ENCODE peak calls at places on chromosome 12, in six cellular contexts. L, I, U, X, O and Z are unnamed samples.
A peak's percentile ranks its signal among the peaks of the same experiment; 100 is the strongest.

GRCh38 chr12:121992059-121992879 is 29.4 kb upstream of the BCL7A start:
- DNase-seq in L (no peak), I (peak; percentile 95), U (no peak), X (no peak), O (peak; percentile 92), Z (peak; percentile 51)

GRCh38 chr12:85835417-85835809 is 796 bp downstream of the RASSF9 start:
- DNase-seq in L (no peak), I (peak; percentile 50), U (no peak), X (no peak), O (no peak), Z (no peak)

GRCh38 chr12:127592278-127592677 is 674.7 kb upstream of the TMEM132C start:
- DNase-seq in L (no peak), I (no peak), U (no peak), X (no peak), O (no peak), Z (no peak)

GRCh38 chr12:124565071-124565491 is 2.3 kb downstream of the NCOR2 start:
- DNase-seq in L (no peak), I (no peak), U (no peak), X (peak; percentile 49), O (no peak), Z (no peak)

GRCh38 chr12:23767834-23768233 is 181.6 kb downstream of the SOX5 start:
- DNase-seq in L (no peak), I (no peak), U (no peak), X (no peak), O (no peak), Z (no peak)

GRCh38 chr12:111035578-111036301 is 115.4 kb upstream of the MYL2 start:
- DNase-seq in L (no peak), I (no peak), U (no peak), X (no peak), O (no peak), Z (no peak)

GRCh38 chr12:124616394-124617343 is 49.3 kb upstream of the NCOR2 start:
- DNase-seq in L (no peak), I (no peak), U (no peak), X (no peak), O (no peak), Z (no peak)

GRCh38 chr12:65188179-65188709 is 18.9 kb downstream of the LEMD3 start:
- DNase-seq in L (no peak), I (no peak), U (peak; percentile 13), X (no peak), O (no peak), Z (no peak)

GRCh38 chr12:105554223-105554678 is 223.8 kb downstream of the C12orf75 start:
- DNase-seq in L (no peak), I (no peak), U (no peak), X (no peak), O (no peak), Z (no peak)

GRCh38 chr12:110382683-110383082 is 20.8 kb downstream of the ANAPC7 start:
- DNase-seq in L (no peak), I (no peak), U (no peak), X (no peak), O (no peak), Z (no peak)

GRCh38 chr12:58918475-58918874 is 1.8 kb downstream of the LRIG3 start:
- DNase-seq in L (no peak), I (no peak), U (no peak), X (no peak), O (no peak), Z (no peak)

GRCh38 chr12:58919271-58920101 is 818 bp downstream of the LRIG3 start:
- DNase-seq in L (peak; percentile 71), I (peak; percentile 40), U (no peak), X (peak; percentile 42), O (no peak), Z (no peak)

GRCh38 chr12:58920956-58921861 is 905 bp upstream of the LRIG3 start:
- DNase-seq in L (no peak), I (no peak), U (no peak), X (no peak), O (no peak), Z (no peak)

GRCh38 chr12:58917699-58918334 is 2.5 kb downstream of the LRIG3 start:
- DNase-seq in L (no peak), I (no peak), U (no peak), X (no peak), O (no peak), Z (no peak)

GRCh38 chr12:58920102-58920955 is at the start of gene LRIG3:
- DNase-seq in L (peak; percentile 96), I (peak; percentile 94), U (no peak), X (peak; percentile 89), O (peak; percentile 76), Z (no peak)
- TF ChIP-seq CTCF in L (no peak), I (no peak), U (no peak), X (no peak), O (no peak), Z (no peak)

DNA sequence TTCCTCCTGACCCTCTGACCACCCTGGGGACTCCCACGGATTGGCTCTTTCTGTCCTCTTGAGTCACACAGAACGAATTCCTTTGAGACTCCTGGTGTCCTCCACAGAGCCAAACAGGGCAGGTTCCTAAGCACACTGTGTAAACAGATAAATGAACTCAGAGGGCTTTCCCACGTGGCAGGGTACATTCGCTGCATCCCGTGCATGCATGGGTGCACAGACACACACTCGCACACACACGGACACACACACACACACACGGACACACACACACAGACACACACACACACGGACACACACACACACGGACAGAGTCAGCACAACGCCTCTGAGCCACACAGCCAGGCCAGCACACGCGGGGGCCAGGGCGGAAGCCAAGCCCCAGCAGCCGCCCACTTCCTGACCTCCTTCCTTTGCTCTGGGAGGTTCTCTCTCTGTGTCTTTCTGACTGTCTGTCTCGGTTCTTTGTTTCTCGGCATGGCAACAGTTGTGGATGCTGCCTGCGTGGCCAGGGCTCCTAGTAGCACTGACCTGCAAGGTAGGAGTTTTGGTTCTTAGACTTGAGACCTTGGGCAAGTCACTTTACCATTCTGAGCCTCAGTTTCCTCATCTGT is 706 bp downstream of the CRACR2A start:
- DNase-seq in L (no peak), I (peak; percentile 65), U (peak; percentile 80), X (peak; percentile 29), O (no peak), Z (peak; percentile 60)
- H3K27ac ChIP-seq in L (peak overlapping the region; percentile 80), I (no peak overlapping the region), U (peak overlapping the region; percentile 80), X (peak overlapping the region; percentile 59), O (no peak overlapping the region), Z (peak overlapping the region; percentile 94)

DNA sequence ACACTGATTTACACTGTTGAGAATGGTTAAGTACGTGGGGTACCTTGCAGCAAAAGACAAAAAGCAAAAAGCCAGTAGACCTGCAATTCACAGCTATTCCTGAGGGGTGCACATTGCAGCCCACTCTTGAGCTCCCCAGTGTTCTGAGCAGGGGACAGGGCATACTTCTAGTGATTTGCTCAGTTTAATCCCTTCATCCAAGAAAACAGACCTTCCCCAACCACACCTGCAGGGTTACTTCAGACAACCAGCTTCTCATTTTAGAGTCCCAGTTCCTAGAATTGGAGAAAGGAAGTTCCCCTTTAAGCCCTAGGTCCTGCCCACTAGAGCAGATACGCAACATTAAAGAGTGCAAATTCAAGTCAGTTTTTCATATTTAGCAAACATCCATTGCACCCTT is 3.6 kb upstream of the WSB2 start:
- DNase-seq in L (no peak), I (no peak), U (peak; percentile 51), X (no peak), O (no peak), Z (peak; percentile 3)
- TF ChIP-seq CTCF in L (no peak), I (peak; percentile 14), U (peak; percentile 68), X (no peak), O (peak; percentile 37), Z (peak; percentile 15)

GRCh38 chr12:47757840-47758583 is 668 bp downstream of the RAPGEF3 start:
- DNase-seq in L (no peak), I (no peak), U (no peak), X (no peak), O (no peak), Z (no peak)
- H3K27ac ChIP-seq in L (peak overlapping the region; percentile 75), I (no peak overlapping the region), U (no peak overlapping the region), X (no peak overlapping the region), O (no peak overlapping the region), Z (no peak overlapping the region)

GRCh38 chr12:31959051-31959700 is at the start of gene RESF1:
- DNase-seq in L (peak; percentile 91), I (peak; percentile 89), U (peak; percentile 97), X (peak; percentile 83), O (peak; percentile 43), Z (peak; percentile 87)

GRCh38 chr12:31961137-31961536 is 1.9 kb downstream of the RESF1 start:
- DNase-seq in L (no peak), I (no peak), U (peak; percentile 27), X (no peak), O (no peak), Z (no peak)

GRCh38 chr12:31958601-31959000 is 614 bp upstream of the RESF1 start:
- DNase-seq in L (no peak), I (no peak), U (no peak), X (no peak), O (no peak), Z (no peak)

GRCh38 chr12:31962076-31962475 is 2.9 kb downstream of the RESF1 start:
- DNase-seq in L (no peak), I (peak; percentile 33), U (no peak), X (no peak), O (no peak), Z (no peak)

GRCh38 chr12:31959701-31960391 is 631 bp downstream of the RESF1 start:
- DNase-seq in L (peak; percentile 73), I (peak; percentile 66), U (peak; percentile 80), X (peak; percentile 61), O (peak; percentile 11), Z (peak; percentile 66)
- TF ChIP-seq CTCF in L (no peak), I (peak; percentile 16), U (peak; percentile 30), X (no peak), O (peak; percentile 18), Z (no peak)

DNA sequence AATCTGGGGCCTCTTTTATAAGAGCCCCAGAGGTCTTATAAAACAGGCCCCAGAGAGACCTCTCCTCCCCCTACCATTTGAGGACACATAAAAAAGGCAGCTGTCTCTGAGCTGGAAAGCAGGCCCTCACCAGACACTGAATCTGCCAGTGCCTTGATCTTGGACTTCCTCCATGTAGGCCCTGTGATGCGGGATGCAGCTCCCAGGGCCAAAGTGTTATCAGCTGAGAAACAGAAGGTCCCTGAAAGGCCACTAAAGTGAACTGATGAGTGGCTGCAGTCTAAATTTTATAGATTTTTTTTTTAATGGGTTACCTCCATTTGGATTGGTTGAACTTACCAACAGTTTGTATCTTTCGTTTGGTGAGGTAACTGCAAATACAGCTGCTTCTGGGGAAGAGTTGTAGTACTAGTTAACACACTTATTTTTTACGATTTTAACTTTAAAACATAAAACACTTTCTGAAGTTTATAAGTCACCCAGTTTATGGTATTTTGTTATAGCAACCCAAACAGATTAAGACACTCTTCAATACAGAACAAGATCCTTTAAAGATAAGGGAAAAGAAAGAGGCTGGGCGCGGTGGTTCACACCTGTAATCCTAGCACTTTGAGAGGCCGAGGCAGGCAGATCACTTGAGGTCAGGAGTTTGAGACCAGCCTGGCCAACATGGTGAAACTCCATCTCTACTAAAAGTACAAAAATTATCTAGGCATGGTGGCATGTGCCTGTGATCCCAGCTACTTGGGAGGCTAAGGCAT is 5.6 kb upstream of the GUCY2C start:
- DNase-seq in L (no peak), I (no peak), U (no peak), X (no peak), O (no peak), Z (no peak)
- H3K27ac ChIP-seq in L (no peak overlapping the region), I (no peak overlapping the region), U (no peak overlapping the region), X (no peak overlapping the region), O (no peak overlapping the region), Z (no peak overlapping the region)

GRCh38 chr12:6950401-6950801 is 755 bp upstream of the PTPN6 start:
- DNase-seq in L (peak; percentile 36), I (no peak), U (peak; percentile 67), X (no peak), O (no peak), Z (no peak)
- TF ChIP-seq CTCF in L (no peak), I (peak; percentile 23), U (peak; percentile 82), X (no peak), O (peak; percentile 35), Z (peak; percentile 18)